ENCODE peak calls at places on chromosome 15, in nine cellular contexts. S is body of pancreas, Z is PC-3, C is astrocyte, V is mammary epithelial cell, I is neural progenitor cell, K is transverse colon, Y is cardiac muscle cell, U is suprapubic skin. B is an unnamed sample. For H3K27me3, the result is how much of the 10 kb centered on the place peaks cover.

GRCh38 chr15:41568350-41569017 is 9.5 kb downstream of the TYRO3 start:
- DNase-seq in S (peak), Z (no peak), C (no peak), V (no peak), I (peak), K (no peak), Y (peak), U (no peak), B (no peak)

GRCh38 chr15:85504739-85505676 is 124.6 kb downstream of the AKAP13 start:
- DNase-seq in S (peak), Z (peak), C (peak), V (peak), I (peak), K (peak), Y (peak), U (no peak), B (peak)

GRCh38 chr15:90603893-90604292 is 74.2 kb downstream of the CRTC3 start:
- DNase-seq in S (no peak), Z (peak), C (no peak), V (no peak), I (no peak), K (peak), Y (peak), U (no peak), B (peak)

GRCh38 chr15:69074843-69075224 is 60.3 kb downstream of the NOX5 start:
- DNase-seq in S (no peak), Z (peak), C (no peak), V (no peak), I (peak), K (peak), Y (peak), U (no peak), B (no peak)

GRCh38 chr15:42679285-42680141 is 57.4 kb downstream of the CDAN1 start:
- DNase-seq in S (no peak), Z (peak), C (no peak), V (peak), I (no peak), K (no peak), Y (no peak), U (no peak), B (no peak)

GRCh38 chr15:81400640-81401236 is 26.7 kb upstream of the TMC3 start:
- DNase-seq in S (no peak), Z (peak), C (peak), V (peak), I (peak), K (no peak), Y (peak), U (no peak), B (peak)

GRCh38 chr15:80804970-80805495 is 25.9 kb downstream of the CEMIP start:
- DNase-seq in S (no peak), Z (peak), C (no peak), V (no peak), I (no peak), K (no peak), Y (no peak), U (no peak), B (no peak)

GRCh38 chr15:95442107-95442719 is 888.3 kb upstream of the NR2F2 start:
- DNase-seq in S (no peak), Z (no peak), C (peak), V (no peak), I (no peak), K (no peak), Y (peak), U (no peak), B (no peak)

GRCh38 chr15:57184502-57184901 is 191.8 kb upstream of the CGNL1 start:
- DNase-seq in S (no peak), Z (no peak), C (no peak), V (no peak), I (no peak), K (no peak), Y (no peak), U (no peak), B (no peak)

GRCh38 chr15:69034352-69034751 is 19.9 kb downstream of the NOX5 start:
- DNase-seq in S (no peak), Z (peak), C (peak), V (peak), I (no peak), K (no peak), Y (peak), U (no peak), B (peak)

GRCh38 chr15:29736012-29736744 is 86.1 kb downstream of the TJP1 start:
- DNase-seq in S (no peak), Z (no peak), C (peak), V (no peak), I (no peak), K (no peak), Y (no peak), U (no peak), B (peak)

GRCh38 chr15:32817570-32817969 is 99.8 kb downstream of the GREM1 start:
- DNase-seq in S (no peak), Z (peak), C (no peak), V (no peak), I (no peak), K (no peak), Y (no peak), U (no peak), B (no peak)

GRCh38 chr15:31476866-31477265 is 150.2 kb downstream of the KLF13 start:
- DNase-seq in S (no peak), Z (no peak), C (no peak), V (no peak), I (no peak), K (peak), Y (no peak), U (peak), B (no peak)

GRCh38 chr15:31481157-31481556 is 154.5 kb downstream of the KLF13 start:
- DNase-seq in S (no peak), Z (no peak), C (no peak), V (no peak), I (no peak), K (peak), Y (no peak), U (peak), B (no peak)

GRCh38 chr15:70201376-70201775 is 103.7 kb upstream of the TLE3 start:
- DNase-seq in S (peak), Z (no peak), C (no peak), V (no peak), I (no peak), K (no peak), Y (no peak), U (no peak), B (no peak)

GRCh38 chr15:74780983-74781672 is 752 bp upstream of the CSK start:
- DNase-seq in S (no peak), Z (no peak), C (no peak), V (peak), I (no peak), K (no peak), Y (peak), U (no peak), B (no peak)

GRCh38 chr15:74866090-74866489 is 7.1 kb downstream of the SCAMP2 start:
- DNase-seq in S (no peak), Z (peak), C (peak), V (peak), I (no peak), K (no peak), Y (peak), U (no peak), B (peak)

GRCh38 chr15:56468271-56468912 is 3.5 kb upstream of the MNS1 start:
- DNase-seq in S (no peak), Z (no peak), C (no peak), V (no peak), I (no peak), K (no peak), Y (no peak), U (no peak), B (no peak)

GRCh38 chr15:96345560-96346389 is 15.3 kb downstream of the NR2F2 start:
- DNase-seq in S (peak), Z (peak), C (no peak), V (no peak), I (peak), K (no peak), Y (peak), U (peak), B (peak)

GRCh38 chr15:91793771-91794170 is 59.7 kb upstream of the SLCO3A1 start:
- DNase-seq in S (no peak), Z (no peak), C (no peak), V (no peak), I (no peak), K (no peak), Y (no peak), U (no peak), B (no peak)

GRCh38 chr15:95327661-95328060 is 1002.8 kb upstream of the NR2F2 start:
- DNase-seq in S (no peak), Z (no peak), C (no peak), V (no peak), I (peak), K (no peak), Y (no peak), U (no peak), B (peak)

GRCh38 chr15:70323111-70323851 is 225.6 kb upstream of the TLE3 start:
- DNase-seq in S (no peak), Z (no peak), C (peak), V (no peak), I (peak), K (peak), Y (peak), U (peak), B (peak)

GRCh38 chr15:95113041-95113440 is 881.7 kb downstream of the MCTP2 start:
- DNase-seq in S (no peak), Z (no peak), C (no peak), V (no peak), I (no peak), K (no peak), Y (no peak), U (no peak), B (no peak)

GRCh38 chr15:58387130-58387529 is 44.7 kb upstream of the LIPC start:
- DNase-seq in S (no peak), Z (peak), C (peak), V (peak), I (no peak), K (no peak), Y (peak), U (no peak), B (peak)

GRCh38 chr15:79440355-79440908 is 8.3 kb downstream of the MINAR1 start:
- DNase-seq in S (no peak), Z (no peak), C (no peak), V (no peak), I (no peak), K (no peak), Y (no peak), U (no peak), B (no peak)

GRCh38 chr15:93333826-93334225 is 244.8 kb upstream of the RGMA start:
- DNase-seq in S (no peak), Z (no peak), C (no peak), V (no peak), I (peak), K (no peak), Y (no peak), U (no peak), B (no peak)
- TF ChIP-seq CTCF in S (no peak), Z (no peak), C (no peak), V (no peak), I (peak), K (no peak), Y (no peak), U (no peak), B (no peak)

DNA sequence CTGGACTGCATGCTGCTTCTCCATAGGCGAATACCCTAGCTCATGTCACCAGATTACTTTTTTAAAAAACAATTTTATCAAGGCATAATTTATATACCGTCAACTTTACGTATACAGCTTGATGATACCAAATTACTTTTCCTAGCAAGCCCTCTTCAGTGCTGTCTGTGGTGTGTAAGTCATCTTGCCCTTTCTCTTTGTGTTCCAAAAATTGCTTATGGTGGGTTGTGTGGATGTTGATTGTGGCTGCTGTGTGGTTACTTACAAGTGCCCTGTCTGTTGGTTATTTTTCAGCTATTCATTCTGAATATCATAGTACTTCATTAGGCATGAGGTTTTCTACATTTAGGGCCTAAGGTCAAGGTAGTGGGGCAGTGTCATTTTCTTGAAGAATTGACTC is 12.8 kb downstream of the TMOD3 start:
- DNase-seq in S (no peak), Z (no peak), C (no peak), V (no peak), I (no peak), K (no peak), Y (no peak), U (no peak), B (no peak)
- H3K27me3 ChIP-seq in S (under half), Z (under half), C (under half), V (under half), I (under half), K (under half), Y (under half), U (under half), B (under half)

DNA sequence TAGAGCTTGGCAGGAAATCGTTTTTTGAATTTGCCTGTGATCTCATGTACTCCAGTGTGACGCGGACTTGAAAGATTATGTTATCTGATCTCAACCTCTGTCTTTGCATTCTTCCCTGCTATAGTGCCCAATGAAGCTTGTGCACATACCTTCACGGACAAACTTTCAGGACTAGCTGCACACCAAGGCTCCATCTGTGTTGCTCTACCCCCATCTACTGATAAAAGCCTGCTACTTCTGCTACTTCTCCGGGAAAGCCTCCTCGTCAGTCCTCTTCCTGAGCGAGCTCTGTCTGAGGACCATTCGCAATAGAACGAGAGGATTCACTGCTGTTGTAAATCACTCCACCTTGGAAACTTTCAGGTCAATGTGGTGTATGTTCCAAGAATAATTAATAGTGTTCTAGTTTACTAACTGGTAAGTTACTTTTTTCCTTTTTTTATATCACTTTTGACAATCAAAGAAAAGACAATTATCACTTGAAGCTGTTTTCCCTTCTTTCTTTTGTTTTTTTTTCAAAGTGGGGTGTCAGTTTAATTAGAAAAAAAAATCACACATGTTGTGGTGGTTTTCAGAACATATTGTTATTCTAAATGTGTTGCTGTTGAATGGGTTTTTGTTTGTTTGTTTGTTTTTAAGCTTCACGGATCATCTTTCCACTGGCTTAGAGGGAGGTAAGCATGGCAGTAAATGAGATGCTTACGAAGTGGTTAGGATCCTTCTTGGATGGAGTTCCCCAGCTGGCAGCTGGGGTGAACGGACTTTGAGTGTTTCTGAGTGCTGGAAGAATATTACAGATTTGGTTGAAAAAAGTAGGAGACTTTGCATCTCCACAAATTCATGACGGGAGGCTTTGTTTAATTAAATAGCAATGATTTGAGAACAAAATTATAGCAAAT is 217.7 kb downstream of the ARRDC4 start:
- DNase-seq in S (peak), Z (peak), C (peak), V (peak), I (peak), K (peak), Y (peak), U (no peak), B (peak)
- TF ChIP-seq CTCF in S (peak), Z (peak), C (peak), V (peak), I (peak), K (peak), Y (peak), U (peak), B (peak)

DNA sequence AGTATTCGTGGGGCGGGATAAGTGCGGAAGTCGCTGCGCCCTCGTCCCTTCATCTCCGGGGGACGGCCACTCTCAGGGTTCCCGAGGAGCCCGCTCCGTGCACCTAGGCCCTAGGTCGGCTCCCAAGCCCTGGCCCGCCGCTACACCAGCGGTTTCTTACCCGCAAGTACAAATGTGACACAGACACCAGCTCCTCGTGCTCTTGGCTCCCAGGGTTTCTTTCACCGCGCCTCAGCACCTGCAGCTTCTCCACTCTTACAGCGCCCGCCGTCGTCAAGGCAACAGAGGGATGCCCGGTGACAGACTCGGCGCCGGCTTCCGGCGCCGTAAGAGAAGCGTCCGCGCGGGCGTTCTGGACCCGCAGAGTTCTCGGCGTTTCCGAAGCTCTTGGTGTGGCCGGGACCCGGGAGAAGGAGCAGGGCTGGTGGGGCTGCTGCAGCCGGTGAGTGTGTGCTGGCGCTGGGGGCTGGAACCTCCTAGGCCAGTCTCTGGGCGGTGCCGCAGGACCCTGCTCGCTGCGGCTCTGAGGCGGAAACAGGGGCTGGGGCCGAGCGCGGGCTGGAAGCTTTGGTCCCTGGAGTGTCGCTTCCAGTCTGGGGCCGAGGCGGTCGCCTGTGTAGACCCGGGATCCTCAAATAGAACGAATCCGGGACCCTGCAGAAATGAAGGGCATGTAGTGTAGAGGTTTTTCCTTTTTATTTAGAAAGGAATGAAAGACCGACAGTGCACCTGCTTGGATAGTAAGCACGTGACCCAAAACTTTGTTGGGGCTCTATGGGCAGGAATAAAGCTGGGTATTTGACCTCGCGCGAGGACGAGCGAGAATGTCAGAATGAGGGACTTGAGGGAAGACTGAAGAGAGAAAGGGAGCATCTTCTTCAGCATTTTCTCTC is 155.4 kb upstream of the GOLGA6L4 start:
- DNase-seq in S (peak), Z (no peak), C (peak), V (no peak), I (peak), K (peak), Y (peak), U (no peak), B (no peak)
- H3K27me3 ChIP-seq in S (under half), Z (under half), C (under half), V (under half), I (half or more), K (under half), Y (half or more), U (under half), B (under half)

DNA sequence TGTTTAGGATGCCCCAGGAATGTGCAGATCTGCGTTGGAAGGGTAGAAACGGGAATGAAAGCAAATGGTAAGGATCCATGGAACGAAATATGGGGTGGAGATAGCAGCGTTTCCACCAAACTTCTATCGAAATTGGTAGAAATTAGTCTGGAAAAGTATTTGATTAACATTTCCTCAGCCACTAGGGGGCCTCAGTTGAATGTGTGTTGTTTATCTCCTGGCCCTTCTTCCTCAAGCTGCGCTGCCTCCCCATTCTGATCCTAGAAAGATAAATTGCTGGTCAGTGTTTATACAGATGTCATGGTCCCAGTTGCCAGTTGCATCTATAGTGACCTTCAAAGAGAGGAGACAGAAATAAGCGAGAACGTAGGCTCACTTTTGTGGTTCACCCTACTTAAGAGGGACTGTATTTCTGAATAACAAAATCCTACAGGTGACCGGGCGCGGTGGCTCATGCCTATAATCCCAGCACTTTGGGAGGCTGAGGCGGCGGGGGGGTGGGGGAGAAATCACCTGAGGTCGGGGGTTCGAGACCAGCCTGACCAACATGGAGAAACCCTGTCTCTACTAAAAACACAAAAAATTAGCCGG is 457.1 kb downstream of the SQOR start:
- DNase-seq in S (peak), Z (peak), C (no peak), V (no peak), I (peak), K (peak), Y (peak), U (no peak), B (no peak)
- TF ChIP-seq CTCF in S (peak), Z (peak), C (peak), V (peak), I (peak), K (peak), Y (peak), U (no peak), B (peak)

GRCh38 chr15:88797648-88798339 is 5.4 kb upstream of the ACAN start:
- DNase-seq in S (no peak), Z (no peak), C (no peak), V (no peak), I (no peak), K (no peak), Y (no peak), U (no peak), B (no peak)
- H3K27me3 ChIP-seq in S (under half), Z (under half), C (under half), V (under half), I (half or more), K (half or more), Y (half or more), U (half or more), B (under half)

GRCh38 chr15:63072809-63073277 is 30.3 kb downstream of the TPM1 start:
- DNase-seq in S (no peak), Z (no peak), C (no peak), V (no peak), I (no peak), K (no peak), Y (no peak), U (no peak), B (peak)

GRCh38 chr15:63072023-63072650 is 29.6 kb downstream of the TPM1 start:
- DNase-seq in S (no peak), Z (no peak), C (no peak), V (no peak), I (no peak), K (no peak), Y (no peak), U (no peak), B (no peak)

GRCh38 chr15:63075072-63075995 is 32.8 kb downstream of the TPM1 start:
- DNase-seq in S (no peak), Z (no peak), C (peak), V (no peak), I (no peak), K (no peak), Y (no peak), U (no peak), B (peak)

GRCh38 chr15:63071288-63071909 is 28.9 kb downstream of the TPM1 start:
- DNase-seq in S (no peak), Z (no peak), C (no peak), V (no peak), I (no peak), K (no peak), Y (no peak), U (no peak), B (no peak)

GRCh38 chr15:63073497-63074172 is 31.1 kb downstream of the TPM1 start:
- DNase-seq in S (no peak), Z (no peak), C (peak), V (no peak), I (no peak), K (no peak), Y (no peak), U (no peak), B (peak)
- TF ChIP-seq CTCF in S (no peak), Z (no peak), C (no peak), V (no peak), I (no peak), K (no peak), Y (no peak), U (no peak), B (no peak)

B was measured in brain microvascular endothelial cell.